ENCODE peak calls at places on chromosomes 16 and 17, in six cellular contexts. U, P, E, Q, K and W are unnamed samples.

GRCh38 chr17:73412914-73413313 is 101.1 kb upstream of the CDC42EP4 start:
- DNase-seq in E (no peak), K (no peak), U (no peak), P (no peak), Q (no peak), W (no peak)

GRCh38 chr16:81505011-81505660 is 60.5 kb downstream of the CMIP start:
- DNase-seq in Q (no peak), E (peak), P (no peak), U (no peak), K (no peak), W (peak)

GRCh38 chr16:9296273-9296593 is 204.8 kb downstream of the HAPSTR1 start:
- DNase-seq in Q (no peak), U (no peak), P (no peak), K (no peak), E (no peak), W (no peak)

GRCh38 chr17:50432125-50432762 is 6.2 kb downstream of the ACSF2 start:
- DNase-seq in U (no peak), Q (no peak), K (no peak), P (no peak), E (no peak), W (no peak)

GRCh38 chr17:10149573-10150399 is 48.6 kb downstream of the GAS7 start:
- DNase-seq in Q (no peak), K (peak), E (no peak), U (no peak), P (no peak), W (no peak)

GRCh38 chr17:4006165-4006589 is 41.9 kb upstream of the ATP2A3 start:
- DNase-seq in Q (no peak), U (no peak), P (no peak), K (no peak), E (no peak), W (no peak)

GRCh38 chr17:79573196-79573929 is 37.5 kb downstream of the RBFOX3 start:
- DNase-seq in E (no peak), Q (no peak), U (no peak), P (no peak), K (peak), W (no peak)

GRCh38 chr17:27226611-27227234 is 67.2 kb upstream of the WSB1 start:
- DNase-seq in P (no peak), Q (no peak), E (no peak), U (no peak), K (peak), W (no peak)

GRCh38 chr17:56292628-56293027 is 139.4 kb downstream of the ANKFN1 start:
- DNase-seq in K (peak), U (no peak), E (no peak), Q (peak), P (no peak), W (no peak)

GRCh38 chr17:27072885-27073284 is 221.0 kb upstream of the WSB1 start:
- DNase-seq in U (no peak), E (no peak), K (no peak), Q (no peak), P (no peak), W (no peak)

GRCh38 chr17:7045492-7046126 is 1.7 kb upstream of the SLC16A11 start:
- DNase-seq in P (no peak), E (no peak), K (peak), U (no peak), Q (peak), W (peak)

GRCh38 chr16:77414752-77415231 is 20.0 kb downstream of the ADAMTS18 start:
- DNase-seq in U (no peak), Q (no peak), P (no peak), K (peak), E (no peak), W (no peak)

GRCh38 chr17:72030067-72030899 is 90.5 kb upstream of the SOX9 start:
- DNase-seq in Q (peak), E (peak), K (peak), P (no peak), U (peak), W (peak)

GRCh38 chr17:48522031-48522593 is 8.7 kb downstream of the HOXB1 start:
- DNase-seq in Q (no peak), K (no peak), U (no peak), E (no peak), P (no peak), W (no peak)

GRCh38 chr17:59746849-59747445 is 39.5 kb downstream of the VMP1 start:
- DNase-seq in Q (peak), P (no peak), U (no peak), E (no peak), K (peak), W (peak)

GRCh38 chr16:10619271-10619849 is 39.0 kb upstream of the EMP2 start:
- DNase-seq in P (peak), Q (no peak), K (no peak), U (no peak), E (peak), W (no peak)

GRCh38 chr17:9021158-9021984 is at the start of gene NTN1:
- DNase-seq in Q (peak), K (peak), E (peak), U (no peak), P (peak), W (no peak)

GRCh38 chr16:86138121-86138944 is 239.4 kb downstream of the IRF8 start:
- DNase-seq in E (no peak), Q (no peak), K (no peak), P (no peak), U (no peak), W (no peak)

GRCh38 chr16:1088295-1089170 is 7.5 kb downstream of the C1QTNF8 start:
- DNase-seq in P (no peak), E (no peak), Q (no peak), U (no peak), K (no peak), W (no peak)

GRCh38 chr17:39756376-39757079 is 18.8 kb downstream of the GRB7 start:
- DNase-seq in U (no peak), Q (no peak), K (no peak), E (no peak), P (no peak), W (no peak)

GRCh38 chr17:7579001-7579838 is at the start of gene CD68:
- DNase-seq in E (peak), P (peak), U (no peak), Q (peak), K (peak), W (peak)

GRCh38 chr17:73278465-73279453 is 17.1 kb upstream of the CPSF4L start:
- DNase-seq in U (no peak), K (no peak), Q (no peak), E (peak), P (no peak), W (no peak)

GRCh38 chr17:3610523-3610922 is 1.3 kb upstream of the TRPV1 start:
- DNase-seq in K (no peak), E (no peak), P (no peak), Q (no peak), U (no peak), W (no peak)

GRCh38 chr16:50245417-50246298 is 20.7 kb upstream of the ADCY7 start:
- DNase-seq in U (no peak), Q (peak), P (peak), E (peak), K (peak), W (peak)

GRCh38 chr17:82226809-82227628 is 1.8 kb upstream of the SLC16A3 start:
- DNase-seq in P (no peak), K (no peak), Q (no peak), E (no peak), U (no peak), W (no peak)

GRCh38 chr16:56931253-56931768 is 631 bp upstream of the HERPUD1 start:
- DNase-seq in P (no peak), K (peak), U (no peak), E (no peak), Q (peak), W (peak)